ENCODE peak calls at places on chromosomes 3 and 15, in four cellular contexts. D is suprapubic skin, W is sigmoid colon, C is HCT116. I is an unnamed sample.

GRCh38 chr15:68495981-68496705 is 64.2 kb upstream of the ITGA11 start:
- DNase-seq in C (no peak), D (no peak), W (no peak), I (no peak)

GRCh38 chr15:88714782-88715372 is 76.1 kb downstream of the ISG20 start:
- DNase-seq in W (no peak), D (no peak), C (no peak), I (no peak)

GRCh38 chr3:46700772-46701171 is 420 bp upstream of the TMIE start:
- DNase-seq in W (no peak), D (no peak), C (no peak), I (no peak)

GRCh38 chr3:99269606-99270355 is 368.3 kb upstream of the DCBLD2 start:
- DNase-seq in C (no peak), W (peak; percentile 71), D (peak; percentile 62), I (peak; percentile 89)

GRCh38 chr3:10196389-10197052 is 31.8 kb downstream of the IRAK2 start:
- DNase-seq in C (no peak), W (peak; percentile 75), D (no peak), I (no peak)

GRCh38 chr15:49235446-49236207 is 65.6 kb downstream of the GALK2 start:
- DNase-seq in C (peak; percentile 48), W (peak; percentile 78), D (no peak), I (no peak)

GRCh38 chr3:16496408-16497222 is 16.9 kb downstream of the RFTN1 start:
- DNase-seq in C (no peak), D (no peak), W (no peak), I (no peak)

GRCh38 chr3:108338901-108339545 is 42.7 kb downstream of the HHLA2 start:
- DNase-seq in C (no peak), W (no peak), D (no peak), I (no peak)

GRCh38 chr3:123080864-123081562 is 14.2 kb downstream of the PDIA5 start:
- DNase-seq in C (no peak), D (no peak), W (no peak), I (no peak)

GRCh38 chr3:177705976-177706866 is 508.9 kb upstream of the TBL1XR1 start:
- DNase-seq in C (no peak), W (no peak), D (no peak), I (no peak)

GRCh38 chr3:54188176-54188791 is 65.9 kb downstream of the CACNA2D3 start:
- DNase-seq in C (peak; percentile 7), D (no peak), W (no peak), I (no peak)

DNA sequence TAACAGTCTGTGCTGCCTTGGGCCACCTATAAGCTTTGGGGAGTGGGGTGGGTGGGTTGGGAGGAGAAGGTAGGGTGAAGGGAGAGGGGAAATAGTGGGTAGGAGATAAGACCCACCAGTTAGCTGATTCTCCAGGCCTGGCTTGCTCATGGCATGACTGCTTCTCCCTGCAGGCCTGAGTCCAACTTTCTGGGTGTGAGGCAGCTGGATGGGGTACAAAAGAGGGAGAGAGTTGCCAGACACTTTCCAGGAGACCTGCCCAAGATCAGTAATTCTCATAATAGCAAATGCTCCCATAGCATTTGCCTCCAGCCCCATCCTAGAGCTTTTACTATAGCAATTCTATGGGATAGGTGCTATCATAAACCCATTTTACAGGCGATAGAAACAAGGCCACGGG is 7.7 kb downstream of the CGNL1 start:
- DNase-seq in W (peak; percentile 71), C (no peak), D (no peak), I (no peak)
- H3K27ac ChIP-seq in W (no peak overlapping the region), C (no peak overlapping the region), D (no peak overlapping the region), I (peak overlapping the region; percentile 62)

DNA sequence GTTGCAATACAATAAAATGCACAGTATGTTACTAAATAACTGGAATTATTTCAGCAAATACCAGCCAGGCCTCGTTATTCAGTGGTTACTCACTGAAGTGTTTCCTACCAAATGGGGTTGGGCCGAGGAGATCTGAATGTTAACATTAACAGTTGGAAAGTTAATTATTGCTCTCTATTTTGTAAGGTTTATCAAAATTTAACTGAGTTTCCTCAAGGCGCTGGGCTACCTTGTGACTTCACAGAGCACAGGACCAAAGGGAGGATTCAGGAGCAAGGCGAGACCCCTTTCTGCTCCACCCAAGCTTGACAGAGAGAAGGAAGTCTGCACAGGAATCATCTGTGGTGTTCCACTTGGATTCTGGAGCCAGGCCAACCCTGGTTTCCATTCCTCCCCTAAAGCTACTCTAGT is 21.6 kb downstream of the ADAMTS9 start:
- DNase-seq in C (no peak), W (no peak), D (no peak), I (peak; percentile 72)
- TF ChIP-seq POLR2AphosphoS5 in C (no peak), W (no peak), D (no peak), I (peak; percentile 33)

DNA sequence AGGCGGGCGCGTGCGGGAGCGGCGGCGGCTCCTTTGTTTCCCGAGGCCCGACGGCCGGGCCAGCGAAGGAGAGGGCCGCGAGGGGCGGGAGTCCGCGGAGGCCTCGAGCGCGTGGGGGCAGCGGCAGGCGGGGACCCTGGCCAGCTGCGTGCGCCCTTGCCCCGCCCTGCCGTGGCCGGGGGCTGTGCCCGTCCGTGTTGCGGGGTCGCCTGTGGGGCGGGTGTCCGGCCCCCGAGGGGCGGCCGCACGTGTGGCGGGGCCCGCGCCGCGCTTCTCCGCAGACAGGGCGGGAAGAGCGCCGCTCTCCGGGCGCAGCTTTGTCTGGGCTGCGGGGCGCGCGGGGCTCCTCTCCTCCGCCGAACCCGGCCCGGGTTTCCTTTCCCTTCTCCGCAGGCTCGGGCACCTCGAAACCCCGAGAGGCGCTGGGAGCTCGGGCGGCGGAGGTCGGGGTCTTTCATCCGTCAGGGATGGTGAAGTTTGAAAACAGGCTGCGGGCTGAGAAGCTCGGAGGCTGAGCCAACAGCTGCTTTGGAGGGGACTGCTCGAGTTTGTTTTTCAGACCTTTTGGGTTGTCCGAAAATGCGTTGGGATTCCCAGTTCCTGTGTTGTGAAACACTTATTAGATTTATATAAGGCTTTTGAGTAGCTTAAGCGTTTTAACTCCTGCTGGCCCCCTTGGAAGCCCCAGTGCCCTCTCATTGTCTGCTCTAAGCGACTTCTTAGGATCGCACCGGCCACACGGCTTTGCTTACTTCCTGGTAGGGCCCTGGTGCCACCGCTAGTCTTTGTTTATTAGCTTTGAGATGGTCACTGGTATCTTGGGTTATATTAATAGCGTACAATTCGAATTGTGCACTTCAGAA is 817 bp downstream of the USP3 start:
- DNase-seq in C (no peak), D (peak; percentile 81), W (peak; percentile 82), I (no peak)
- TF ChIP-seq POLR2A in C (no peak), D (no peak), W (no peak), I (no peak)

GRCh38 chr15:41894251-41894790 is 468 bp upstream of the SPTBN5 start:
- DNase-seq in C (no peak), D (peak; percentile 60), W (no peak), I (no peak)
- H3K27ac ChIP-seq in C (peak overlapping the region; percentile 33), D (peak overlapping the region; percentile 62), W (peak overlapping the region; percentile 58), I (peak overlapping the region; percentile 23)

GRCh38 chr3:172201136-172201989 is 162.0 kb downstream of the FNDC3B start:
- DNase-seq in C (no peak), D (peak; percentile 91), W (peak; percentile 89), I (no peak)
- TF ChIP-seq POLR2AphosphoS5 in C (no peak), D (no peak), W (peak; percentile 37), I (peak; percentile 66)

DNA sequence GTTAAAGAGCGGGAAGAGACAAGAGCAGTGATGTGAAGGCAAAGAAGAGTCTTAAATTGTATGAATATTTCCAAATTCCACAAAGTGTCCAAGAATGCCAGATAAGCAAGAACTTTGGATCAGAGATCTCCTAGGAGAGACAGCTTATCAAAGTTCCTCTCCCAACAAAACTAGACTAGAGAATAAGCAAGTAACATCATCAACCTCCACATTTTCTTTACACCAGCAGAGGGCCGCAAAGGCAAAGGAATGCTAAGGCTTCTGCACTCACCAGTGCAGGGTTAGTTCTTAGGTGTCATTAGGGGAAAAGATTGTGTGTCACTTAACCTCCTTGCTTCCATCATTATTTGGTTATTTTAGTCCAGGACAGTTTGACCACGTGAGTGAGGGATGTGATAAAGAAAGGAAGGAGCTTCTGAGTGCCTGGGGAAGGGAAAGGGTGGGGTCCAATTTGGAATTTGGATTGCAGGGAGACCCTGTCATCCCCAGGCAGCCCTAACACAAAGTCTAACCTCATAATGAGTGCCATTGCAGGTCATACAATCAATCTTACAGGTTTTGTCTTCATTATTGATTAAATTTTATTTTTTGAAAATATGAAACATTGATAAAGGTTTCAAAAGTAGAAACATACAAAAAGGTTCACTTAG is 7.5 kb upstream of the CMTM6 start:
- DNase-seq in C (peak; percentile 39), D (no peak), W (peak; percentile 76), I (no peak)
- TF ChIP-seq POLR2A in C (no peak), D (no peak), W (no peak), I (no peak)

GRCh38 chr3:66642015-66642414 is 141.2 kb upstream of the LRIG1 start:
- DNase-seq in W (no peak), C (no peak), D (no peak), I (no peak)
- H3K27ac ChIP-seq in W (no peak overlapping the region), C (no peak overlapping the region), D (no peak overlapping the region), I (no peak overlapping the region)

I was measured in esophagus muscularis mucosa.